ENCODE peak calls at places on chromosomes 2 and 18, in nine cellular contexts. M is fibroblast of the aortic adventitia, E is endothelial cell, U is fibroblast of lung, R is epithelial cell of esophagus, B is fibroblast of pulmonary artery, N is GM12864, W is AG09319, O is fibroblast of mammary gland. H is an unnamed sample.

GRCh38 chr2:135190799-135191198 is 138.7 kb downstream of the RAB3GAP1 start:
- DNase-seq in R (no peak), N (no peak), B (no peak), O (no peak), U (no peak), M (no peak), W (no peak), E (no peak), H (no peak)

GRCh38 chr18:76256897-76257500 is 238.0 kb downstream of the ZNF516 start:
- DNase-seq in M (peak), B (peak), O (peak), E (peak), N (no peak), R (peak), W (peak), U (peak), H (peak)

GRCh38 chr2:25673170-25674002 is at the start of gene DTNB:
- DNase-seq in N (no peak), W (no peak), B (peak), M (peak), R (peak), O (peak), E (peak), U (peak), H (peak)

GRCh38 chr2:15959331-15960153 is 19.2 kb downstream of the MYCN start:
- DNase-seq in B (no peak), U (no peak), W (no peak), E (no peak), O (no peak), R (no peak), N (no peak), M (no peak), H (no peak)

GRCh38 chr2:6113796-6114195 is 421.6 kb downstream of the SOX11 start:
- DNase-seq in R (no peak), M (no peak), W (no peak), O (no peak), N (no peak), U (no peak), E (no peak), B (no peak), H (no peak)

GRCh38 chr2:120195575-120195974 is 27.6 kb downstream of the TMEM185B start:
- DNase-seq in R (no peak), B (no peak), U (no peak), O (no peak), W (no peak), N (no peak), E (no peak), M (no peak), H (no peak)

GRCh38 chr2:55112229-55113016 is 62.2 kb upstream of the RTN4 start:
- DNase-seq in R (no peak), U (peak), M (peak), N (no peak), E (no peak), O (peak), B (peak), W (no peak), H (no peak)

GRCh38 chr2:74619651-74620297 is 28.4 kb downstream of the M1AP start:
- DNase-seq in U (no peak), E (no peak), N (no peak), M (no peak), R (no peak), B (no peak), O (no peak), W (no peak), H (no peak)

GRCh38 chr2:233822101-233822771 is 32.1 kb downstream of the HJURP start:
- DNase-seq in B (no peak), M (no peak), W (no peak), O (no peak), N (no peak), U (no peak), E (no peak), R (no peak), H (no peak)

GRCh38 chr2:133122529-133122928 is 445.7 kb downstream of the NCKAP5 start:
- DNase-seq in N (no peak), W (no peak), O (no peak), U (no peak), E (no peak), B (no peak), R (no peak), M (no peak), H (no peak)

GRCh38 chr2:76298022-76298421 is 587.3 kb upstream of the GCFC2 start:
- DNase-seq in M (no peak), R (peak), O (no peak), N (no peak), B (no peak), U (no peak), E (no peak), W (no peak), H (no peak)

GRCh38 chr2:21052044-21052443 is 8.2 kb upstream of the APOB start:
- DNase-seq in E (no peak), R (peak), U (no peak), N (no peak), W (no peak), O (no peak), M (no peak), B (no peak), H (peak)

GRCh38 chr2:112540906-112541305 is 1.4 kb upstream of the POLR1B start:
- DNase-seq in E (no peak), R (no peak), W (no peak), B (no peak), N (no peak), O (no peak), U (no peak), M (no peak), H (no peak)

GRCh38 chr2:112541315-112542122 is 746 bp upstream of the POLR1B start:
- DNase-seq in B (peak), N (no peak), E (peak), M (no peak), W (no peak), R (no peak), O (no peak), U (peak), H (no peak)

GRCh38 chr2:112542123-112542973 is at the start of gene POLR1B:
- DNase-seq in B (peak), E (peak), N (peak), U (peak), W (peak), O (peak), M (peak), R (peak), H (peak)

GRCh38 chr2:112547333-112547732 is 5.1 kb downstream of the POLR1B start:
- DNase-seq in E (no peak), M (peak), R (peak), N (no peak), B (peak), U (peak), O (peak), W (peak), H (peak)

GRCh38 chr2:112542974-112543760 is 902 bp downstream of the POLR1B start:
- DNase-seq in B (peak), U (peak), N (no peak), E (no peak), W (no peak), R (peak), O (peak), M (peak), H (peak)
- TF ChIP-seq CTCF in B (no peak), U (no peak), N (no peak), E (no peak), W (no peak), R (no peak), O (no peak), M (no peak), H (no peak)

GRCh38 chr18:31957728-31958127 is 14.8 kb upstream of the TRAPPC8 start:
- DNase-seq in U (no peak), N (no peak), M (no peak), R (no peak), O (no peak), B (no peak), E (no peak), W (no peak), H (no peak)

GRCh38 chr18:31952223-31952622 is 9.3 kb upstream of the TRAPPC8 start:
- DNase-seq in U (no peak), E (no peak), B (no peak), M (no peak), R (no peak), N (no peak), O (no peak), W (no peak), H (no peak)

GRCh38 chr18:31950620-31951019 is 7.7 kb upstream of the TRAPPC8 start:
- DNase-seq in N (no peak), W (no peak), B (no peak), E (no peak), O (no peak), M (no peak), R (no peak), U (no peak), H (no peak)

GRCh38 chr18:31954349-31954748 is 11.4 kb upstream of the TRAPPC8 start:
- DNase-seq in U (peak), W (no peak), O (peak), R (peak), B (peak), M (peak), E (no peak), N (no peak), H (peak)
- TF ChIP-seq CTCF in U (no peak), W (no peak), O (no peak), R (no peak), B (no peak), M (no peak), E (no peak), N (no peak), H (no peak)

DNA sequence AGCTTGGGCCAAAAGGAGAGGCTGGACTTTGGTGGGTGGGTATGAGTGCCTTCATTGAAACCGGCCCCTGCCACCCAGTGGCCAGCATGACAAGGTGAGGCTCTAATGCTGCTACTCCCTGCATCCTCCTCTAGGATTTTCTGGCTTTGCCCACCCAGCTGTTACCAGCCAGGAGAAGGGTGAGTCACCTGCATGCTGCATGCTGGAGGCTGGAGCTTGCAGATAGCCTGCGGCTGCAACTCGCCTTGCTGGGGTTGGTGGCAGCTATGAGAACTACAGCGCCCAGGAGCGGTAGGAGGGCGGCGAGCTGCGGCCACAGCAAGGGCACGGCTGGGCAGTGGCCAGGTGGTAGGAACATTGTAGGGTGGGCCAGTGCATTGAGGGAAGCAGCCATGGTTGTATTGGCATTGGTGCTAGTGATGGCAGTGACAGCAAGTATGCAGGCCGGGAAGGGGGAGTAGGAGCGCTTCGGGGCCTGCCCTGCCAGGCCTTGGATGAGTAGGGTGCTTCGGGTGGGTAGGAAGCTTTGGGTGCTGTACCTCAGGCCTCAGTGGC is 75.4 kb upstream of the SLC35G4 start:
- DNase-seq in M (no peak), N (no peak), E (no peak), R (no peak), B (no peak), O (no peak), W (no peak), U (no peak), H (no peak)
- TF ChIP-seq CTCF in M (no peak), N (no peak), E (no peak), R (no peak), B (no peak), O (no peak), W (no peak), U (no peak), H (no peak)

DNA sequence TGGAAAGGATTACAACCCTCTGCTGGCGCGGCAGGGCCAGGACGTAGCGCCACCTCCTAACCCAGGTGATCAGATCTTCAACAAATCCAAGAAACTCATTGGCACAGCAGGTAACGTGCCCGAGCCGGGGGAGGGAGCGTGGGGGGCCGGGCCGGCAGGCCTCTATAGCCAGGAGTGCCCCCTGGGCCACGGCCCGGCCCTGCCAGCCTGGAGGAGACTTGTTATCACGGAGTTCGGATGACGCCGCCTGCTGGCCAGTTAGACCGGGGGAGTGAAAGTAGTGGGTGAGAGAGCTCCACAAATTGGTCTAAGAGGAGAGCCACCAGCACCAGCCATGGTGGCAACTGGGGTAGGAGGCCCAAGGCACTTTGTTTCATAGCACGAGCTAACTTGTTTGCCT is 8.6 kb upstream of the TMEM214 start:
- DNase-seq in B (no peak), O (no peak), N (no peak), R (no peak), E (peak), W (no peak), U (no peak), M (no peak), H (no peak)
- TF ChIP-seq CTCF in B (peak), O (no peak), N (no peak), R (no peak), E (peak), W (no peak), U (no peak), M (no peak), H (no peak)

GRCh38 chr2:101193038-101193437 is 41.9 kb upstream of the TBC1D8 start:
- DNase-seq in N (no peak), R (no peak), B (no peak), M (no peak), O (no peak), W (no peak), U (no peak), E (no peak), H (no peak)
- TF ChIP-seq CTCF in N (no peak), R (no peak), B (no peak), M (no peak), O (no peak), W (no peak), U (no peak), E (no peak), H (no peak)

GRCh38 chr2:225122582-225123486 is 80.6 kb upstream of the DOCK10 start:
- DNase-seq in U (no peak), B (peak), W (no peak), R (peak), M (peak), O (peak), E (peak), N (no peak), H (peak)
- TF ChIP-seq CTCF in U (peak), B (peak), W (peak), R (peak), M (peak), O (peak), E (peak), N (peak), H (peak)

GRCh38 chr2:103166406-103167324 is 404.8 kb downstream of the TMEM182 start:
- DNase-seq in R (no peak), B (no peak), W (no peak), N (no peak), E (no peak), M (no peak), U (peak), O (no peak), H (no peak)

GRCh38 chr2:103159018-103159417 is 397.2 kb downstream of the TMEM182 start:
- DNase-seq in E (no peak), U (no peak), W (no peak), N (no peak), O (no peak), M (no peak), R (no peak), B (no peak), H (no peak)

GRCh38 chr2:103165836-103166235 is 404.0 kb downstream of the TMEM182 start:
- DNase-seq in R (no peak), E (no peak), M (no peak), O (no peak), N (no peak), U (no peak), B (no peak), W (no peak), H (no peak)

GRCh38 chr2:103167599-103167998 is 405.8 kb downstream of the TMEM182 start:
- DNase-seq in U (no peak), N (no peak), B (no peak), W (no peak), O (no peak), R (no peak), M (no peak), E (no peak), H (no peak)

DNA sequence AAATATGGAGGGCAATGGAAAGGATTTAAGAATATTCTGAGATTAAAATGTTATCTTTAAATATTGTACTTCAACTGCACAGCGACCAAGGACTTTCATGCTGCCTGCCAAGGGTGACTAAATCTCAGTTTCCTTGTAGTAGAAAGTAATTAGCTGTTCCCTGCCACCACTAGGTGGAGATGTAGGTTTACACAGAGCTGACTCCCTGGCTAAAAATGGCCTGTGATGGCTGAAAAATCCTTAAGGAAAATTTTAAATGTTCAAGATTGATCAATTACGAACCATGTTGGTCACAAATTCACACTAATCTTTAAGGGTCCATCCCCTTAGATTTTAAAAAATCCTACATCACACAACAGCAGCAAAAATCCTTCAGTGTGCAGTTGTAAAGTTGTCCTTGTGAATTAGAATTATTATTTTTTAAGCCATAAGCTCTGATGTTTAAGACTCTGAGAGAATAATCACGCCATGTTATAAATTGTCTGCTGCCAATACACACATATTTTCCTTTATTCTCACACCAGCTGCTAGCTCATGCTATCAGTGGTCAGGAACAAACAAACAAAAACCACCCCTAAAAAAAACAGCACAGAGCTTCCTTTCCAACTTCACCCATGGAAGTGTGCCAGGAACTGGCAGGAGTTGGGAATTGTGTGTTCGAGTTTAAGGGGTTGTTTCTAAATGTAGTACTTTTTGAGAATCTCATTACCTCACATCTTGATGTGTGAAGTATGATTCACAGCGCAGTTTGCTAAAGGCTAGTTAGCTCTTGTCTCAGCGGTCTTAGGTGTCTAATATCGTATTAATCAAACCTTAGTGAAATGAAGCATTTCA is 399.8 kb downstream of the TMEM182 start:
- DNase-seq in O (peak), M (peak), R (peak), E (peak), N (peak), U (peak), W (peak), B (peak), H (peak)
- TF ChIP-seq CTCF in O (peak), M (peak), R (peak), E (peak), N (peak), U (peak), W (peak), B (peak), H (peak)

H was measured in MCF 10A.